ENCODE peak calls at places on chromosomes 3 and 15, in seven cellular contexts. M is cardiac muscle cell; W is psoas muscle; S is CD8-positive, alpha-beta T cell; T is breast epithelium; L is prostate gland; H is tibial artery. N is an unnamed sample. For H3K4me1, the result is how much of the 10 kb centered on the place peaks cover.

GRCh38 chr15:49164865-49165264 is 5.2 kb upstream of the GALK2 start:
- DNase-seq in L (no peak), M (no peak), H (no peak), W (no peak), T (no peak), S (no peak), N (no peak)

GRCh38 chr3:186032321-186032720 is 76.6 kb downstream of the ETV5 start:
- DNase-seq in S (no peak), H (no peak), L (no peak), T (no peak), M (no peak), W (no peak), N (no peak)

GRCh38 chr15:40104865-40105516 is 3.7 kb downstream of the BMF start:
- DNase-seq in S (peak), H (peak), L (peak), M (peak), W (peak), T (peak), N (peak)

GRCh38 chr15:44536298-44536961 is 517 bp upstream of the EIF3J start:
- DNase-seq in S (no peak), W (peak), T (peak), L (peak), H (peak), M (peak), N (no peak)

GRCh38 chr3:109369510-109369909 is 32.2 kb upstream of the DPPA4 start:
- DNase-seq in W (no peak), L (no peak), H (no peak), M (no peak), S (no peak), T (no peak), N (peak)

GRCh38 chr3:142993958-142994442 is 7.4 kb upstream of the U2SURP start:
- DNase-seq in T (no peak), M (peak), H (no peak), L (no peak), S (peak), W (peak), N (peak)

GRCh38 chr3:12462159-12462962 is 21.9 kb upstream of the TSEN2 start:
- DNase-seq in S (peak), M (no peak), L (no peak), W (peak), T (no peak), H (no peak), N (no peak)

GRCh38 chr3:170437151-170437550 is 18.5 kb downstream of the CLDN11 start:
- DNase-seq in M (no peak), W (no peak), H (no peak), T (no peak), S (no peak), L (no peak), N (no peak)

GRCh38 chr3:42660898-42661297 is 7.4 kb downstream of the ZBTB47 start:
- DNase-seq in T (no peak), S (no peak), M (no peak), W (no peak), H (no peak), L (no peak), N (no peak)

GRCh38 chr3:169148448-169149348 is 514.8 kb downstream of the MECOM start:
- DNase-seq in S (no peak), W (no peak), H (no peak), M (no peak), L (no peak), T (no peak), N (peak)

GRCh38 chr3:125141596-125142417 is 70.7 kb downstream of the SLC12A8 start:
- DNase-seq in W (peak), S (peak), L (peak), T (peak), H (peak), M (peak), N (peak)

DNA sequence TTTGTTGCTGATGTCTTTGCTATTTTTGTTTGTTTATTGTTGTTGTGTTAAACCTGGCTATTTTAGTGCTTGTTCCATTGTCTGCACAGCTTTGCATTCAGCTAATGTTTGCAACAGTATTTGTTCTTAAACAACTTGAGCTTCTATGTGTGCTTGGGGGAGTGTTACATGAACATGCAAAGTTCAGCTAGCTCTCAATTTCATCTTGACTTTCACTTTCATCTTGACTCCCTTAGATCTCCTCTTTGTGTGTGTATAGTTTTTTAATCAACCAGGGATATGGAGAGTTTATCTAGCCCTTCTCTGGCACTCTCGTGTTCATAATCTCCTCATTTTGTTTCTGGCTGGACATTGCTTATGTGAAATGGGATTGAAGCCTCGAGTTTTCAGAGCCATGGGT is 212.4 kb upstream of the ZBTB20 start:
- DNase-seq in L (no peak), H (no peak), M (no peak), T (no peak), W (no peak), S (no peak), N (no peak)
- H3K4me3 ChIP-seq in L (no peak), H (no peak), M (no peak), T (no peak), W (no peak), S (no peak), N (no peak)

DNA sequence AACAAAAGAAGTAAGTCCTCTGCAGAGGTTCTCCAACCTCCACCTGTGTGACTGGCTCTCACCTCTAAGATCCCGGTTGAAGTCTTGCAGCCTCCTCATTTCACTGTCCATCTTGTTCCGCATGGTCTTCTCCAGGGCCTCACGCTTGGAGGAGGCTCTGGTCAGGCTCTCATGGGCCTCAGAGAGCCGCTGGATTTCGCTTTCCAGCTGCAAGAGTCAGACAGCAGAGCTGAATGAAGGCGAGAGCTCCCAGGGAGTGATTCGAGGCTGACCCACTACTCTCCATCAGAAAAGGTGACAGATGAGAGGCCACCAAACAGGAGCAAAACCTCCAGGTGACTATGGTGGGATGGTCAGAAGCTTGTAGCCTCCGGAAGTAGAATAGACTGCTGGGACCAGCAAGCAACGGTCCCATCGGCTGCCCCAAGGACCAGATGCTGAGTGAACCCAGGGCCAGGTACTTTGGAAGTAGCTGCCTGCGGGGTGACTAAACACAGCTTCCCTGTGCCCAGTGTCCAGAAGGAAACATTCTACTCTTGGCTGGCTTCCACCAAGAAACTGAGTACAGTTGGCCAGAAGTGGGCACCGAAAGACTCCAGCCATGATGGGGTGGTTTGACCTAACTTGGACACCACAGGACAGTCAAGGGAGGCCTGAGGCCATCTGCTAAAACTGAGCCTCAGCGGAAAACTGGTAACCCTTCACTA is 7.9 kb downstream of the AMOTL2 start:
- DNase-seq in T (peak), S (no peak), M (no peak), W (peak), L (no peak), H (no peak), N (no peak)
- H3K4me1 ChIP-seq in T (under half), S (under half), M (under half), W (half or more), L (under half), H (under half), N (under half)

DNA sequence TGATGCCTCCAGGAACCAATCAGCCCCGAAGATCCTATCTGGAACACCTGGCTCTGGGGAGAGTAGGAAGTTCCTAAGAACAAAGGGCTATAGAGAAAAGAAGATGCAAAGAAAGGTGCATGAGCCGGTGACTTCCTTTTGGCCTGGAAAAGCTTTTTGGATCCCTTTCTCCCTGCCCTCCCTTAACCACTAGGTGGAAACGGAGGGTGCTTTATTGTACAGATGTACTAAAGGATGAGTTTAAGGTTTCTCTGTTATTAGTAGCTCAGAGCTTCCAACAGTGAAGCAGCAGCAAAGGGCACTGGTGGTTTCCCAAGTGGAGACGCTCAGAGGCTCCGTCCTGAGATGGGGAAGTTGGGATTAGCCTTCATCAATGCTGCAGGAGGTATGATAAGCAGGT is 6.0 kb upstream of the ADGRG7 start:
- DNase-seq in M (peak), W (no peak), L (no peak), S (no peak), H (no peak), T (no peak), N (peak)
- H3K4me3 ChIP-seq in M (peak), W (no peak), L (no peak), S (no peak), H (no peak), T (no peak), N (no peak)

GRCh38 chr3:165082632-165083031 is 4.3 kb upstream of the SI start:
- DNase-seq in W (no peak), T (no peak), S (no peak), H (no peak), M (no peak), L (no peak), N (no peak)
- H3K4me1 ChIP-seq in W (under half), T (under half), S (under half), H (under half), M (under half), L (under half), N (under half)

GRCh38 chr15:88487176-88487795 is 19.8 kb downstream of the MRPS11 start:
- DNase-seq in M (no peak), H (no peak), L (no peak), W (no peak), T (no peak), S (no peak), N (no peak)
- H3K4me3 ChIP-seq in M (no peak), H (no peak), L (no peak), W (no peak), T (no peak), S (no peak), N (no peak)

DNA sequence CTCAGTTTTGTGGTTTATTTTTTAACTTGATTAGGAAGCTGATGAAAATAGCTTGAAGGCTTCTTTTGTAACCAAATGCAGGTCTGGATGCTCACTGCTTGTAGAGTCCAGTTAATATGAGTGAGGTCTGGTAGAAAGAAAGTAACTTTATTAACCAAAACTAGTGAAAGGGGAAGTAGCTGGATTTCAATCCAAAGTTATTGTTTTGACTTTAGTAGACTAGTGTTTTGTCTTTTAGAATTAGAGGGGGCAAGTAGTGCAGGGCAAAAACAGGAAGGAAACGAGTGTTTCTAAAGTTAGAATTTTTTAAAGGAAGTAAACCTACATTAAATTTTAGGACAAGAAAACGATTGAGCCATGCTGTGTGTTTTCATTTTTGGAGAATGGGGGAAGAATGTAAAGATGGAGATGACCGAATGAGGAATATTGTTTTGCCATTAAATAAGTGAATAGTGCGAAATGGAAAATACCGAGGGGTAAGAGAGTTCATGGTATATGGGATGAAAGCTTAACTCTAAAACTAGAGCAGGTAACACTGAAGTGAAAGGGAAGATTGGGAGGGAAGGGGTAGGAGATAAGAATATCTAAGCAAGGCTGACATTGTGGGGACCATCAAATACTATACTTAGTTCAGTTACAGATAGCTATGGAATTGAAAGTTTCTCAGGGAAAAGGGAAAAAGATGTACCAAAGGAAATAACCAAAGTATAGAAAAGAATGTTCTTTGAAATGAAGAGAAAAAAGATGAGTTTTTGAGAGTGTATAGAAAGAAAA is 40.0 kb downstream of the USP3 start:
- DNase-seq in S (no peak), H (no peak), M (no peak), T (no peak), W (no peak), L (no peak), N (no peak)
- H3K4me1 ChIP-seq in S (under half), H (under half), M (under half), T (under half), W (under half), L (under half), N (under half)